ENCODE peak calls at places on chromosome 11, in four cellular contexts. T, U, Z and M are unnamed samples.

GRCh38 chr11:96361778-96362177 is 18.8 kb upstream of the MAML2 start:
- DNase-seq in T (no peak), Z (no peak), U (no peak), M (no peak)

GRCh38 chr11:64391839-64392238 is 32.9 kb downstream of the RPS6KA4 start:
- DNase-seq in T (no peak), Z (no peak), U (no peak), M (no peak)

GRCh38 chr11:126133902-126134301 is 71.2 kb upstream of the CDON start:
- DNase-seq in T (no peak), U (no peak), Z (no peak), M (no peak)

GRCh38 chr11:12810497-12810896 is 136.3 kb downstream of the TEAD1 start:
- DNase-seq in T (no peak), U (no peak), Z (no peak), M (no peak)

GRCh38 chr11:5274340-5274739 is 4.6 kb upstream of the HBE1 start:
- DNase-seq in U (no peak), T (no peak), Z (no peak), M (no peak)

GRCh38 chr11:70048279-70049024 is 29.7 kb upstream of the ANO1 start:
- DNase-seq in Z (no peak), T (no peak), U (no peak), M (no peak)

GRCh38 chr11:65204646-65205601 is 23.2 kb downstream of the CAPN1 start:
- DNase-seq in U (no peak), T (no peak), Z (no peak), M (no peak)

GRCh38 chr11:7490054-7490453 is 4.7 kb downstream of the OLFML1 start:
- DNase-seq in T (no peak), U (no peak), Z (no peak), M (no peak)

GRCh38 chr11:64021742-64022067 is 14.0 kb upstream of the FLRT1 start:
- DNase-seq in Z (no peak), T (no peak), U (no peak), M (no peak)

GRCh38 chr11:64317961-64318693 is at the start of gene PRDX5:
- DNase-seq in T (peak), U (peak), Z (peak), M (peak)

GRCh38 chr11:14554959-14555358 is 34.8 kb upstream of the PSMA1 start:
- DNase-seq in Z (no peak), T (no peak), U (no peak), M (no peak)

GRCh38 chr11:45927332-45927683 is 4.9 kb downstream of the LARGE2 start:
- DNase-seq in Z (no peak), T (no peak), U (no peak), M (no peak)

GRCh38 chr11:31487848-31488247 is 21.6 kb downstream of the IMMP1L start:
- DNase-seq in Z (peak), U (no peak), T (no peak), M (no peak)

GRCh38 chr11:62948765-62949320 is 27.7 kb upstream of the CHRM1 start:
- DNase-seq in Z (no peak), T (no peak), U (no peak), M (no peak)